ENCODE peak calls at places on chromosomes 3 and 15, in four cellular contexts. One of them, this sample, is unnamed.
A peak's percentile ranks its signal among the peaks of the same experiment; 100 is the strongest.

GRCh38 chr15:68112711-68113110 is 58.6 kb downstream of the PIAS1 start:
- DNase-seq in left ventricle myocardium inferior: no peak
- DNase-seq in Peyer's patch: no peak
- DNase-seq in adrenal gland: no peak
- DNase-seq in this sample: no peak

GRCh38 chr15:75606026-75606425 is 19.5 kb downstream of the SNUPN start:
- DNase-seq in left ventricle myocardium inferior: no peak
- DNase-seq in Peyer's patch: no peak
- DNase-seq in adrenal gland: no peak
- DNase-seq in this sample: no peak

GRCh38 chr3:178170698-178171535 is 365.3 kb upstream of the KCNMB2 start:
- DNase-seq in left ventricle myocardium inferior: no peak
- DNase-seq in Peyer's patch: no peak
- DNase-seq in adrenal gland: no peak
- DNase-seq in this sample: no peak

GRCh38 chr15:53808058-53808703 is 48.7 kb upstream of the WDR72 start:
- DNase-seq in left ventricle myocardium inferior: no peak
- DNase-seq in Peyer's patch: no peak
- DNase-seq in adrenal gland: no peak
- DNase-seq in this sample: no peak

GRCh38 chr3:170585008-170585936 is 603 bp downstream of the SLC7A14 start:
- DNase-seq in left ventricle myocardium inferior: no peak
- DNase-seq in Peyer's patch: no peak
- DNase-seq in adrenal gland: peak; percentile 16
- DNase-seq in this sample: no peak

GRCh38 chr3:16658004-16658932 is 53.0 kb upstream of the DAZL start:
- DNase-seq in left ventricle myocardium inferior: no peak
- DNase-seq in Peyer's patch: no peak
- DNase-seq in adrenal gland: no peak
- DNase-seq in this sample: no peak

GRCh38 chr15:39594056-39594763 is 13.3 kb downstream of the THBS1 start:
- DNase-seq in left ventricle myocardium inferior: no peak
- DNase-seq in Peyer's patch: peak; percentile 64
- DNase-seq in adrenal gland: no peak
- DNase-seq in this sample: no peak

GRCh38 chr15:79168922-79169322 is 78.3 kb upstream of the RASGRF1 start:
- DNase-seq in left ventricle myocardium inferior: peak; percentile 45
- DNase-seq in Peyer's patch: no peak
- DNase-seq in adrenal gland: no peak
- DNase-seq in this sample: no peak

GRCh38 chr3:187368765-187369450 is 723 bp downstream of the RTP4 start:
- DNase-seq in left ventricle myocardium inferior: no peak
- DNase-seq in Peyer's patch: no peak
- DNase-seq in adrenal gland: no peak
- DNase-seq in this sample: no peak

GRCh38 chr3:188524057-188524456 is 370.1 kb downstream of the LPP start:
- DNase-seq in left ventricle myocardium inferior: no peak
- DNase-seq in Peyer's patch: no peak
- DNase-seq in adrenal gland: no peak
- DNase-seq in this sample: no peak

GRCh38 chr3:40152482-40153133 is 156.9 kb upstream of the EIF1B start:
- DNase-seq in left ventricle myocardium inferior: no peak
- DNase-seq in Peyer's patch: no peak
- DNase-seq in adrenal gland: no peak
- DNase-seq in this sample: no peak

GRCh38 chr3:147191795-147192385 is 214.5 kb downstream of the ZIC4 start:
- DNase-seq in left ventricle myocardium inferior: no peak
- DNase-seq in Peyer's patch: no peak
- DNase-seq in adrenal gland: peak; percentile 26
- DNase-seq in this sample: no peak

GRCh38 chr3:132469326-132469725 is 52.0 kb downstream of the DNAJC13 start:
- DNase-seq in left ventricle myocardium inferior: no peak
- DNase-seq in Peyer's patch: no peak
- DNase-seq in adrenal gland: no peak
- DNase-seq in this sample: no peak

GRCh38 chr15:39657714-39658113 is 76.8 kb downstream of the THBS1 start:
- DNase-seq in left ventricle myocardium inferior: no peak
- DNase-seq in Peyer's patch: no peak
- DNase-seq in adrenal gland: no peak
- DNase-seq in this sample: no peak

GRCh38 chr3:152200476-152201422 is 68.0 kb upstream of the MBNL1 start:
- DNase-seq in left ventricle myocardium inferior: no peak
- DNase-seq in Peyer's patch: no peak
- DNase-seq in adrenal gland: no peak
- DNase-seq in this sample: no peak

GRCh38 chr3:152198655-152199054 is 70.1 kb upstream of the MBNL1 start:
- DNase-seq in left ventricle myocardium inferior: no peak
- DNase-seq in Peyer's patch: no peak
- DNase-seq in adrenal gland: no peak
- DNase-seq in this sample: no peak

GRCh38 chr3:152197937-152198336 is 70.8 kb upstream of the MBNL1 start:
- DNase-seq in left ventricle myocardium inferior: no peak
- DNase-seq in Peyer's patch: no peak
- DNase-seq in adrenal gland: no peak
- DNase-seq in this sample: no peak

GRCh38 chr3:152197451-152197850 is 71.3 kb upstream of the MBNL1 start:
- DNase-seq in left ventricle myocardium inferior: no peak
- DNase-seq in Peyer's patch: no peak
- DNase-seq in adrenal gland: no peak
- DNase-seq in this sample: no peak

DNA sequence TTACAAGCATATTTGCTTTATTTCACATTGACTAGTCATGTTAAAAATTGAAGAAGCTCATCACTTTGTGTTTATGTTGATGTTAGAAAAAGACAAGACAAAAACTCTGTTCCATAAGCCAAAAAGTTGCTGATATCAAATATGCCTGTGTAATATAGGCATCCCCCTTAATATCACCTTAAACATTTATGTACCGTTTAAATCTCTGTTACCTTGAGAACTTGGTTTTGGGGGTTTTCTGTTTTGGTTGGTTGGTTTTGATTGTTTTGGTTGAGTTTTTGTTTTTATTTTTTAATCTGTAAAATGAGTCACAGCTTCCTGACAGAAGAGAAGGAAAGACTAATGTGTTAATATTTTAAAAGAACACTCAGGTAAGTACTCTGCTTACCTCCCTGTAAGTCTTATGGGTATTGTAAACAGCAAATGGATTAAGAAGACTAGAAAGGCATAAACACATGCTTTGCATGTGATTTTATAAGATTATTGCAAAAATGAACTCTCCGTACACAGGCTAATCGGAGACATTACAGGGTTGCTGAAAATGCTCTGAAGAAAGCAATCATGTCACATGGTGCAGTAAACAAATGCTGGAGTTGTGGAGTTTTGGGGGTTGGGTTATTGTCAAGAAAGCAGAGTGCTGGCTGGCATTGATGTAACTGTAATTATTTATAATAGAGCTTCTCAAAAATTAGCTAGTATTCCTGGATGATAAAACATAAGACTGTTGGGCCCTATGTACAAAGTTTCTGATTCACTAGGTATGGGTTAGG is 69.5 kb upstream of the MBNL1 start:
- DNase-seq in left ventricle myocardium inferior: no peak
- DNase-seq in Peyer's patch: no peak
- DNase-seq in adrenal gland: no peak
- DNase-seq in this sample: no peak
- H3K4me3 ChIP-seq in left ventricle myocardium inferior: peak overlapping the region; percentile 38
- H3K4me3 ChIP-seq in Peyer's patch: no peak overlapping the region
- H3K4me3 ChIP-seq in adrenal gland: peak overlapping the region; percentile 2
- H3K4me3 ChIP-seq in this sample: no peak overlapping the region

GRCh38 chr3:196757876-196758739 is 18.5 kb downstream of the PAK2 start:
- DNase-seq in left ventricle myocardium inferior: no peak
- DNase-seq in Peyer's patch: no peak
- DNase-seq in adrenal gland: no peak
- DNase-seq in this sample: no peak
- H3K27ac ChIP-seq in left ventricle myocardium inferior: no peak overlapping the region
- H3K27ac ChIP-seq in Peyer's patch: no peak overlapping the region
- H3K27ac ChIP-seq in adrenal gland: no peak overlapping the region
- H3K27ac ChIP-seq in this sample: no peak overlapping the region

DNA sequence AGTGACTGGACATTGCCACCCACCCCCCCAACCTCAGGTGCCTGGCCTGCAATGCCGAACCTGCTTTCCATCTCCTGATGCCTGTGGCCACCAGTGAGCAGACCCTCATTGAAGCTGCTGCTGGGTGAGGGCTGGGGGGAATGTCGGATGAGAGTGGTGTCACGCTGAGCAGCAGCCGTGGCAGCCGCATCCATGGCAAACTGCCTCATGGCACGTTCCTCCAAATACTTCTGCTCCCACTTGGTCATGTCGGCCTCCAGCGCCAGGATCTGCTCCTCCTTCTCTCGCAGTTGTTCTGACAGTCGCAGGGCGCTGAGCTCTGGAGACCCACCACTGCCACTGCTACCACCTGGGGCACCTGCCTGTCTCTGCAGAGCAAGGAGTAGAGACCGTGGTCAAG is 14.2 kb downstream of the AMOTL2 start:
- DNase-seq in left ventricle myocardium inferior: no peak
- DNase-seq in Peyer's patch: peak; percentile 44
- DNase-seq in adrenal gland: no peak
- DNase-seq in this sample: no peak
- H3K4me1 ChIP-seq in left ventricle myocardium inferior: peaks cover 99% of the 10 kb centered on the region
- H3K4me1 ChIP-seq in Peyer's patch: peaks cover 31% of the 10 kb centered on the region
- H3K4me1 ChIP-seq in adrenal gland: peaks cover 57% of the 10 kb centered on the region
- H3K4me1 ChIP-seq in this sample: peaks cover 55% of the 10 kb centered on the region

GRCh38 chr3:128076783-128077624 is 24.8 kb downstream of the SEC61A1 start:
- DNase-seq in left ventricle myocardium inferior: peak; percentile 55
- DNase-seq in Peyer's patch: peak; percentile 61
- DNase-seq in adrenal gland: peak; percentile 50
- DNase-seq in this sample: peak; percentile 92

GRCh38 chr3:128073807-128074206 is 21.6 kb downstream of the SEC61A1 start:
- DNase-seq in left ventricle myocardium inferior: no peak
- DNase-seq in Peyer's patch: no peak
- DNase-seq in adrenal gland: no peak
- DNase-seq in this sample: no peak

GRCh38 chr3:128076465-128076782 is 24.2 kb downstream of the SEC61A1 start:
- DNase-seq in left ventricle myocardium inferior: no peak
- DNase-seq in Peyer's patch: no peak
- DNase-seq in adrenal gland: no peak
- DNase-seq in this sample: peak; percentile 39

GRCh38 chr3:128074851-128075515 is 22.7 kb downstream of the SEC61A1 start:
- DNase-seq in left ventricle myocardium inferior: no peak
- DNase-seq in Peyer's patch: no peak
- DNase-seq in adrenal gland: no peak
- DNase-seq in this sample: no peak

DNA sequence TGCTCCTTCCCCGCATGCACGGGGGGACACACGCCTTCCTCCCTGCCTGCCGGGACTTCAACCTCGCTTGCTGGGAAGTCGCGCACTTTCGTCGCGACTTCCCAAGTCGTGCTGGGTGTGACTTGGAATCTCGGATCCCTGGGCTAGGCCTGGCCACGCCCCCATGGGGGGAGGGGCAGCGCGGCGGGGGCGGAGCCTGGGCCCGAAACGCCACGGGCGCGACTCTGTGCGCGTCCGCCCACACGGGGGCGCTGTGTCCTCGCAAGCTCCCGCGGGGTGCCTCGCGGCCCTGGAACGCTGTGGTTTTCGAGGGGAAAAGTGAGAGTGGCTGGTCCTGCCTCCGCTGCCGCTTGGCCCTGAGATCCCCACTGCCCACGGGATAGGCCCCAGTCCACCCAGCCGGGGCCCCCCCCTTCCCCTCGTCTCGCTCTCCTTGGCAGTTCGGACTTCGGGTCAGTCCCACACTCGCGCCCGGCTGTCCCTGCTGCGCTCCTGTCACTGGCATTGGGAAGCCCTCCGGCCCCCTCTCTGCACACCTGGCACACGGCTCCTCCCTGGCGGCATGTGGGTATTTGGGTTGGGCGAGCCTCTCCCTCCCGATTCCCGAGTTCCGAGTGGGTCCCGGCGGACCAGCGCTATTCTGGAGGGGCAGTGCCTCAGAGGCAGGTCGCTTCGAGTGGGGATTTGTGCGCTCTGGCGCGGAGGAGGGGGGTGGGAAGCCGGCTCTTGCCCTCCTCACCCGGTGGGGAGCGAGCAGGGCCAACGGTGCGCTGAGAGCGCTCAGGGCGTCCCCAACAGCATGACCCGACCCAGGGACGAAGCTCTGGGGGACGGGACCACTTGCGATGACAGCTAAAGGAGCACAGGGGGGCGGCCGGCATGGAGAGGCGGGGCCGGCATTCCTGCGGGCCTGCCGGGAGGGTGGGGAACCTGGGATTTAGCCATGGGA is 23.6 kb downstream of the SEC61A1 start:
- DNase-seq in left ventricle myocardium inferior: peak; percentile 88
- DNase-seq in Peyer's patch: peak; percentile 94
- DNase-seq in adrenal gland: peak; percentile 93
- DNase-seq in this sample: peak; percentile 99
- H3K4me3 ChIP-seq in left ventricle myocardium inferior: peak overlapping the region; percentile 73
- H3K4me3 ChIP-seq in Peyer's patch: peak overlapping the region; percentile 48
- H3K4me3 ChIP-seq in adrenal gland: peak overlapping the region; percentile 67
- H3K4me3 ChIP-seq in this sample: peak overlapping the region; percentile 52

GRCh38 chr3:141371882-141372281 is 3.6 kb downstream of the ZBTB38 start:
- DNase-seq in left ventricle myocardium inferior: no peak
- DNase-seq in Peyer's patch: no peak
- DNase-seq in adrenal gland: no peak
- DNase-seq in this sample: no peak

GRCh38 chr3:141375381-141376301 is 7.3 kb downstream of the ZBTB38 start:
- DNase-seq in left ventricle myocardium inferior: no peak
- DNase-seq in Peyer's patch: no peak
- DNase-seq in adrenal gland: no peak
- DNase-seq in this sample: no peak

GRCh38 chr3:141372656-141373055 is 4.4 kb downstream of the ZBTB38 start:
- DNase-seq in left ventricle myocardium inferior: no peak
- DNase-seq in Peyer's patch: no peak
- DNase-seq in adrenal gland: no peak
- DNase-seq in this sample: no peak

GRCh38 chr3:141373232-141373631 is 4.9 kb downstream of the ZBTB38 start:
- DNase-seq in left ventricle myocardium inferior: no peak
- DNase-seq in Peyer's patch: no peak
- DNase-seq in adrenal gland: no peak
- DNase-seq in this sample: no peak

GRCh38 chr3:141373768-141374526 is 5.6 kb downstream of the ZBTB38 start:
- DNase-seq in left ventricle myocardium inferior: no peak
- DNase-seq in Peyer's patch: no peak
- DNase-seq in adrenal gland: no peak
- DNase-seq in this sample: no peak
- H3K27ac ChIP-seq in left ventricle myocardium inferior: no peak overlapping the region
- H3K27ac ChIP-seq in Peyer's patch: no peak overlapping the region
- H3K27ac ChIP-seq in adrenal gland: no peak overlapping the region
- H3K27ac ChIP-seq in this sample: no peak overlapping the region

DNA sequence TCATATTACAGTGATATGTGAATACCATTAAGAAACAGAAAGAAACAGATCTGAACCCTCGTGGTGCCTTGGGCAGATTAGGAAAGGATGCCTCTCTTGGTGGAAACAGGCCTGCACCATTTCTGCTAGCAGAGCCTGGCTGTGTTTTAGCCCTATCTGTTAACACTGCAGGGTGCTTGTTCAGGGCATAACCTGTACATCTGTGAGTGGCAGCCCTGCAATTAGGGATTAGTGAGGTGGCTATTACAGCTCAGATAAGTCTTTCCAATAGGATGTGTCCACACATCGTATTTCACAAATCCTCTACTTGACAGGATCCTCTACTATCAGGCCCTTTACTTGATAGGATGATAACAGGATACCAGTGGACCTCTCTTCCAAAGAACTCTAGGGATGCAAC is 12.0 kb downstream of the SEC22C start:
- DNase-seq in left ventricle myocardium inferior: no peak
- DNase-seq in Peyer's patch: no peak
- DNase-seq in adrenal gland: no peak
- DNase-seq in this sample: no peak
- H3K4me1 ChIP-seq in left ventricle myocardium inferior: peaks cover 10% of the 10 kb centered on the region
- H3K4me1 ChIP-seq in Peyer's patch: no peaks in the 10 kb centered on the region
- H3K4me1 ChIP-seq in adrenal gland: no peaks in the 10 kb centered on the region
- H3K4me1 ChIP-seq in this sample: no peaks in the 10 kb centered on the region